ENCODE peak calls at places on chromosomes 3 and 15, in four cellular contexts. K, G, N and Y are unnamed samples.

GRCh38 chr15:98706387-98706786 is 58.0 kb downstream of the IGF1R start:
- DNase-seq in K (no peak), G (no peak), N (no peak), Y (no peak)

GRCh38 chr15:63232400-63232799 is 43.0 kb downstream of the RAB8B start:
- DNase-seq in K (no peak), G (no peak), N (peak; percentile 40), Y (no peak)

GRCh38 chr15:39529457-39529856 is 51.4 kb upstream of the THBS1 start:
- DNase-seq in K (no peak), G (no peak), N (no peak), Y (no peak)

GRCh38 chr3:157136647-157137387 is 23.1 kb downstream of the CCNL1 start:
- DNase-seq in K (no peak), G (peak; percentile 82), N (peak; percentile 64), Y (no peak)

GRCh38 chr15:60573936-60574335 is 95.0 kb upstream of the ICE2 start:
- DNase-seq in K (no peak), G (no peak), N (no peak), Y (no peak)

GRCh38 chr15:97909291-97909891 is 51.1 kb upstream of the ARRDC4 start:
- DNase-seq in K (peak; percentile 72), G (peak; percentile 61), N (peak; percentile 73), Y (no peak)

GRCh38 chr3:60351481-60351880 is 899.8 kb downstream of the FHIT start:
- DNase-seq in K (no peak), G (no peak), N (no peak), Y (no peak)

GRCh38 chr3:126465928-126466564 is 9.6 kb downstream of the ZXDC start:
- DNase-seq in K (peak; percentile 49), G (no peak), N (no peak), Y (peak; percentile 75)

GRCh38 chr15:86743283-86743903 is 663.7 kb downstream of the AGBL1 start:
- DNase-seq in K (no peak), G (peak; percentile 0), N (no peak), Y (no peak)

GRCh38 chr15:51907136-51907862 is 64.3 kb downstream of the LEO1 start:
- DNase-seq in K (no peak), G (peak; percentile 49), N (no peak), Y (no peak)

GRCh38 chr3:170632780-170633179 is 46.9 kb upstream of the SLC7A14 start:
- DNase-seq in K (no peak), G (peak; percentile 45), N (no peak), Y (no peak)

GRCh38 chr3:141877911-141878310 is 1.5 kb downstream of the ATP1B3 start:
- DNase-seq in K (no peak), G (peak; percentile 57), N (peak; percentile 54), Y (no peak)

GRCh38 chr3:14353486-14353885 is 48.9 kb upstream of the SLC6A6 start:
- DNase-seq in K (no peak), G (no peak), N (no peak), Y (no peak)

GRCh38 chr15:25783607-25784131 is 79.5 kb downstream of the ATP10A start:
- DNase-seq in K (no peak), G (peak; percentile 62), N (peak; percentile 25), Y (no peak)

GRCh38 chr3:172102123-172102882 is 62.9 kb downstream of the FNDC3B start:
- DNase-seq in K (no peak), G (no peak), N (no peak), Y (no peak)

GRCh38 chr15:44081223-44082013 is 113.7 kb downstream of the FRMD5 start:
- DNase-seq in K (no peak), G (peak; percentile 48), N (peak; percentile 34), Y (no peak)

GRCh38 chr3:60932669-60933068 is 318.6 kb downstream of the FHIT start:
- DNase-seq in K (no peak), G (peak; percentile 36), N (no peak), Y (no peak)

GRCh38 chr3:156259896-156260788 is 139.8 kb downstream of the KCNAB1 start:
- DNase-seq in K (no peak), G (no peak), N (no peak), Y (no peak)

GRCh38 chr3:16509721-16510619 is 3.5 kb downstream of the RFTN1 start:
- DNase-seq in K (no peak), G (no peak), N (no peak), Y (no peak)

GRCh38 chr3:152126260-152126659 is 142.5 kb upstream of the MBNL1 start:
- DNase-seq in K (no peak), G (peak; percentile 92), N (peak; percentile 42), Y (no peak)

GRCh38 chr15:99437315-99438221 is 128.2 kb upstream of the MEF2A start:
- DNase-seq in K (peak; percentile 65), G (no peak), N (no peak), Y (peak; percentile 70)

GRCh38 chr15:42157381-42157780 is 945 bp upstream of the PLA2G4F start:
- DNase-seq in K (no peak), G (no peak), N (no peak), Y (no peak)

GRCh38 chr15:77029166-77030041 is 34.5 kb downstream of the PSTPIP1 start:
- DNase-seq in K (peak; percentile 72), G (no peak), N (no peak), Y (peak; percentile 83)

DNA sequence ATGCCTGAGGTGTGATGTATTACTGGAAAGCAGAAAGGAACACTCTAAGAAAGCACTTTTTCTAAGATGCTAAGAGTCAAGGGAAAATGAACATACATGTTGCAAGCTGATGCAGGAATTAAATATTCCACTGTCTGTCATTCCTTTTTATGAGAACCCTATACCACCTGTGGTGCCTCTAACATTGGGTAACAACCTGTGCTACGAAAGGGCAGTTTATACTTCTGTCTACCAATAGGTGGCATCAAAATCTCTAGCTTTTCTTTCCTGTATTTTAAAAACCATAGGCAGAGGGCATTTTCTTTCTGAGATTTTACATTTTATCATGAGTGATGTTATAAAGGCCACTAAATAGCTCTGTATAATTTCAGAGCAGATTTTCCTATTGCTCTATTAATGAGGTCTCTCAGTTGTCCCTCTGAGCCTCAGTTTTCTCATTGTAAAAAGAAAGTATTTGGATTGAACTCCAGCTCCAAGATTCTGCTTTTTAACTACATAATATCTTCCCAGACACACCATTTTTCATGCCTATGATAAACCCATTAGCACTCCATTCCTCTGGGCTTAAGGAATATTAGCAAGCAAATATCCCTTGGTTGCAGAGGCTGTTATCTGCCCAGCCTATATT is 3.5 kb upstream of the CPNE4 start:
- DNase-seq in K (no peak), G (peak; percentile 33), N (peak; percentile 44), Y (no peak)
- TF ChIP-seq CTCF in K (peak; percentile 82), G (peak; percentile 73), N (peak; percentile 76), Y (peak; percentile 87)

DNA sequence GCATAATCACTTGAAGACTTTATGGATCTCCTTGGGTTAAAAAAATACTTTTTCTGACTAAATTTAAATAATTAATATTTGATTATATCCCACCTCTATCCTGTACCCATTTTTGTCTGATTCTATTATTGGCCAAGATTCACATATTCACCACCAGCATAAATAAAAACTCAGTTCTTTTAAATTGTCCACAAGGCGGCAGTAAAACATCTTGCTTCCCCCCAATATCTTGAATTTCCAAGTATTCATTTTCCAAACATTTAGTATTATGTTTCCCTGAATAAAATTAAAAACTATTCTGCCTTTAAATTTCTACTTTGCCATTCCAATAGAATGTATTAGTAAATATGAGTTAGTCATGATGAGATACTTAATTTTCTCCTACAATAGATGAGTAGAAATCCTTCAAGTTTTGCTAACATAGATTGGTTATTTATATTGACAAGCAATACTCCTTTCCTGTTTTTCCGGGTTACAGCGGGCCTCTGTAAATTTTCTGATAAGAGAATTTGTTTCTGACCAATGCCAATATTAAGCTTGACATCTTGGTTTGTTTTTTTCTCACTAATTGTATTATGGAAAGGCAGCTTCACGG is 218.7 kb upstream of the MDFIC2 start:
- DNase-seq in K (no peak), G (peak; percentile 47), N (peak; percentile 55), Y (no peak)
- TF ChIP-seq CTCF in K (peak; percentile 89), G (peak; percentile 66), N (peak; percentile 57), Y (peak; percentile 94)

GRCh38 chr3:4981688-4982494 is 2.7 kb downstream of the BHLHE40 start:
- DNase-seq in K (no peak), G (peak; percentile 88), N (peak; percentile 81), Y (no peak)
- TF ChIP-seq CTCF in K (peak; percentile 42), G (peak; percentile 53), N (peak; percentile 60), Y (peak; percentile 68)

DNA sequence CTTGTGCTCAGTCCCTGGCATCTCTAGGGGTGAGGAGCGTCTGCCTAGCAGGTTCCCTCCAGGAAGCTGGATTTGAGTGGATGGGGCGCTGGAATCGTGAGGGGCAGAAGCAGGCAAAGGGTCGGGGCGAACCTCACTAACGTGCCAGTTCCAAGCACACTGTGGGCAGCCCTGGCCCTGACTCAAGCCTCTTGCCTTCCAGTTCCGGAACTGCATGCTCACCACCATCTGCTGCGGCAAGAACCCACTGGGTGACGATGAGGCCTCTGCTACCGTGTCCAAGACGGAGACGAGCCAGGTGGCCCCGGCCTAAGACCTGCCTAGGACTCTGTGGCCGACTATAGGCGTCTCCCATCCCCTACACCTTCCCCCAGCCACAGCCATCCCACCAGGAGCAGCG is 5.0 kb downstream of the RHO start:
- DNase-seq in K (no peak), G (no peak), N (no peak), Y (peak; percentile 84)
- TF ChIP-seq CTCF in K (no peak), G (no peak), N (no peak), Y (no peak)

DNA sequence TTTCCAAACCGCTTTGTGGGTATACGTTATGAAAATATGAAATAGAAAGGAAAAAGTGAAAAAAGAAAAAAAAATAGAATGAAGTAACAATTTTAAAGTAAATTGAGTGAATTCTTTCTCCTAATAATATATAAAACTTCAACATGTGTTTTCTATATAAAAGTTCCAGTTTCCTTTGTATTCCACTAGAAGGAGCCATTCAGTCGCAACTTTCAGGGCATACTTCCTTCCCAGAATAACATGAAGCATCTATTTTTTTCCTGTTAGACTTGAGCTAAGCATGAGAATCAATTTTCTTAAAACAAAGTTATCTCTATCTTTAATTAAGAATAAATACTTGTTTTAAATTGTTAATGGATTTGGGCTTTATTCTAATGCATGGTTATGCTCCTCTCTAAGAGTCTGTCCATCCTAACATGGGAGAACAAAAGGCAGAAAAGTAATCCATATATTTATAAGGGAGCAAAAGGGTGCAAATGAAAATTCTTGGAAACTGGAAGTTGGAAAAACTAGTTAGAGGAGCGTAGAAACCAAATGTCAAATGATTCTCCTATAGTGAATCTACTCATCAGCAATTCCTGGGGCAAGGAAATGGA is 16.0 kb upstream of the VGLL3 start:
- DNase-seq in K (no peak), G (peak; percentile 57), N (peak; percentile 62), Y (no peak)
- TF ChIP-seq CTCF in K (peak; percentile 77), G (peak; percentile 67), N (peak; percentile 57), Y (peak; percentile 83)

DNA sequence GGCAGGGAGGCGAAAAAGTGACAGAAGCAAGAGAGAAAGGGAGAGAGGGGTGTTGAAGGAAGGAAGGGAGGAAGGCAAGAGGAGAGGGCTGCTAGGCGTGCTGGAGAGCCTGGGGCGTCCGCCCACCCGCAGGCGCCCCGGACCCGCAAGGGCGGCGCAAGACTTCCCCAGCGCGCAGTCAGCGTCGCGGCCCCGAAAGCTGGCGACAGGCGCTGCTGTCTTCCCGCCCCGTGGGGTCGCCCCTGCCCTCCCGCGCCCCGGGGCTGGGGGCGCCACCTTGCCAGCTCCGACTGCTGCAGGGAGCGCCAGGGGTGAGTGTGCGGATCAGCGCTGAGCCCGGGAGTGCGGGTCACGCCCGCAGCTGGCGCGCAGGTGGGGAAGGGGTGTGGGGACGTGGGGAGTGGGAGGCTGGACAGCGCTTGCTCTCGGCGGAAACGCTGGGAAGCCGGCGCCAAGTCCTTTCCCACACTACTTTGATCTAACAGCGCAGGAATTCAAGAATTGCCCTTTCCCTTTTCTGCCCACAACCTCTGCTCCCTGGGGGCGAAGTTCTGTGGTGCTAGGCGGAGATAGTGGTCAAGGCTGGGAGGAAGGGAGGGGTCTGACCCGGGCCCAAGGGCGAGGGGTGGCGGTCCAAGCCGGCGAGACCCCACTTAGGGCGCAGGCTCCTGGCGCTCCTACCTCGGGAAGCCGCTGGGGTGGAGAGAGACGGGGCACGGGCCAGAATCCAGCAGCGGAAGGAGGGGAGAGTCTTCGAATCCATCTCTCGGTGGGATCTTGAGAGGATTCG is 266.1 kb downstream of the CGGBP1 start:
- DNase-seq in K (peak; percentile 42), G (no peak), N (no peak), Y (peak; percentile 87)
- TF ChIP-seq CTCF in K (no peak), G (no peak), N (no peak), Y (no peak)